ENCODE peak calls at places on chromosomes 11 and 22, in ten cellular contexts. S, Y, A, U, D, H, K, N, P and Z are unnamed samples.

GRCh38 chr11:117993988-117994741 is 8.0 kb downstream of the IL10RA start:
- DNase-seq in S (no peak), Y (no peak), A (peak), U (no peak), D (no peak), H (peak), K (no peak), N (no peak), P (peak), Z (no peak)

GRCh38 chr11:20131744-20132666 is 28.3 kb downstream of the DBX1 start:
- DNase-seq in S (peak), Y (peak), A (peak), U (no peak), D (peak), H (no peak), K (peak), N (peak), P (peak), Z (peak)

GRCh38 chr22:49942565-49943404 is 17.8 kb upstream of the PIM3 start:
- DNase-seq in S (no peak), Y (no peak), A (no peak), U (no peak), D (no peak), H (no peak), K (no peak), N (no peak), P (no peak), Z (no peak)

GRCh38 chr22:20905415-20906386 is 11.5 kb upstream of the CRKL start:
- DNase-seq in S (no peak), Y (no peak), A (no peak), U (no peak), D (no peak), H (no peak), K (no peak), N (no peak), P (no peak), Z (no peak)

GRCh38 chr11:125756050-125756449 is 10.0 kb downstream of the PATE1 start:
- DNase-seq in S (no peak), Y (no peak), A (no peak), U (no peak), D (no peak), H (no peak), K (no peak), N (no peak), P (no peak), Z (no peak)

GRCh38 chr11:30348035-30348434 is 25.1 kb downstream of the ARL14EP start:
- DNase-seq in S (no peak), Y (no peak), A (no peak), U (no peak), D (no peak), H (no peak), K (no peak), N (no peak), P (no peak), Z (no peak)

GRCh38 chr11:6251120-6251733 is 8.4 kb upstream of the CCKBR start:
- DNase-seq in S (peak), Y (peak), A (peak), U (no peak), D (peak), H (peak), K (peak), N (peak), P (peak), Z (peak)

GRCh38 chr22:39943366-39943765 is 16.8 kb upstream of the TMA7B start:
- DNase-seq in S (no peak), Y (no peak), A (no peak), U (no peak), D (no peak), H (no peak), K (no peak), N (no peak), P (no peak), Z (no peak)

GRCh38 chr11:134278356-134278755 is 2.2 kb downstream of the GLB1L3 start:
- DNase-seq in S (no peak), Y (no peak), A (no peak), U (no peak), D (no peak), H (no peak), K (no peak), N (no peak), P (no peak), Z (no peak)

GRCh38 chr11:2377511-2378443 is 667 bp downstream of the CD81 start:
- DNase-seq in S (peak), Y (no peak), A (peak), U (peak), D (peak), H (no peak), K (peak), N (peak), P (peak), Z (peak)
- TF ChIP-seq POLR2A in S (no peak), Y (no peak), A (peak), U (no peak), D (no peak), H (no peak), K (no peak), N (no peak), P (no peak), Z (no peak)

DNA sequence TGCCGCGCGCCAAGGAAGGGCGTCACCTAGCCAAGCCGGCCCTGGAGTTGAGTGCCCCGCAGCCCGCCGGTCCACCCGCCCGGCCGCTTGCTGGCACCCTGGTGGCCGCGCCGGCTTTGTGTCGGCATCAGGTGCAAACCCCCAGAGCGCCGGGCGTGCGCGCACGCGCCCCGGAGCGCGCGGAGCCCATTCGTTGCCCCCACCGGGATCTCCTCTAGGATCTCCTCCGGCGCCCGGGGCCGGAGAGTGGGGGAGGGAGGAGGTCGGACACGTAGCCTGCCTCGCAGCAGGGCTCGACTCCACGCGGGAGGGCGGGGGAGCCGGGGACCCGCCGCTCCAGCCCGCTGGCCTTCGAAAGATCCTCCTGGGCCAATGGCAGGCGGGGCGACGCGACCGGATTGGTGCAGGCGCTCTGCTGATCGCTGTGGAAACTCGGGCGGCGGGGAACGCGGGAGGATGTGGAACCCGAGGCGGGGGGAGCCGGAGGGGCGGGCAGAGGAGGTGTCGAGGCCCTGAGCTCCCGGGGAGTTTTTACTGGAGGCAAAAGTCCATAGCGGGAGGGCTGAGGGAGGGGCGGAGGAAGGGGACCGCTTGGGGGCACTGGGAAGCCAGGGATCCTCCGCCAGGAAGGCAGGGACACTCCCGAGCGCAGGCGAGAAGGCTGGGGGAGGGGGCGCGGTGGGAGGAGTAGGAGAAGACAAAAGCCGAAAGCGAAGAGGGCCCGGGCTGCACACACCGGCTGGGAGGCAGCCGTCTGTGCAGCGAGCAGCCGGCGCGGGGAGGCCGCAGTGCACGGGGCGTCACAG is at the start of gene FADS2:
- DNase-seq in S (peak), Y (peak), A (peak), U (peak), D (peak), H (peak), K (peak), N (peak), P (peak), Z (no peak)
- TF ChIP-seq POLR2A in S (no peak), Y (peak), A (peak), U (no peak), D (peak), H (peak), K (peak), N (no peak), P (no peak), Z (peak)

GRCh38 chr11:130861283-130861682 is 55.0 kb downstream of the SNX19 start:
- DNase-seq in S (no peak), Y (no peak), A (no peak), U (no peak), D (no peak), H (no peak), K (no peak), N (no peak), P (no peak), Z (no peak)

GRCh38 chr11:130859896-130860295 is 56.4 kb downstream of the SNX19 start:
- DNase-seq in S (no peak), Y (no peak), A (no peak), U (no peak), D (no peak), H (no peak), K (no peak), N (no peak), P (no peak), Z (no peak)

GRCh38 chr11:130865091-130865771 is 51.0 kb downstream of the SNX19 start:
- DNase-seq in S (no peak), Y (no peak), A (no peak), U (no peak), D (no peak), H (peak), K (no peak), N (no peak), P (no peak), Z (no peak)

GRCh38 chr11:130865772-130866114 is 50.5 kb downstream of the SNX19 start:
- DNase-seq in S (no peak), Y (no peak), A (no peak), U (no peak), D (no peak), H (peak), K (no peak), N (no peak), P (no peak), Z (no peak)

GRCh38 chr11:130861902-130862552 is 54.3 kb downstream of the SNX19 start:
- DNase-seq in S (peak), Y (peak), A (peak), U (peak), D (peak), H (peak), K (peak), N (peak), P (peak), Z (peak)
- TF ChIP-seq POLR2A in S (no peak), Y (no peak), A (no peak), U (no peak), D (no peak), H (no peak), K (no peak), N (no peak), P (no peak), Z (no peak)

GRCh38 chr11:89491141-89491690 is at the start of gene NOX4:
- DNase-seq in S (peak), Y (no peak), A (peak), U (peak), D (no peak), H (peak), K (no peak), N (peak), P (peak), Z (no peak)
- TF ChIP-seq POLR2A in S (peak), Y (no peak), A (no peak), U (no peak), D (no peak), H (no peak), K (no peak), N (no peak), P (no peak), Z (no peak)

DNA sequence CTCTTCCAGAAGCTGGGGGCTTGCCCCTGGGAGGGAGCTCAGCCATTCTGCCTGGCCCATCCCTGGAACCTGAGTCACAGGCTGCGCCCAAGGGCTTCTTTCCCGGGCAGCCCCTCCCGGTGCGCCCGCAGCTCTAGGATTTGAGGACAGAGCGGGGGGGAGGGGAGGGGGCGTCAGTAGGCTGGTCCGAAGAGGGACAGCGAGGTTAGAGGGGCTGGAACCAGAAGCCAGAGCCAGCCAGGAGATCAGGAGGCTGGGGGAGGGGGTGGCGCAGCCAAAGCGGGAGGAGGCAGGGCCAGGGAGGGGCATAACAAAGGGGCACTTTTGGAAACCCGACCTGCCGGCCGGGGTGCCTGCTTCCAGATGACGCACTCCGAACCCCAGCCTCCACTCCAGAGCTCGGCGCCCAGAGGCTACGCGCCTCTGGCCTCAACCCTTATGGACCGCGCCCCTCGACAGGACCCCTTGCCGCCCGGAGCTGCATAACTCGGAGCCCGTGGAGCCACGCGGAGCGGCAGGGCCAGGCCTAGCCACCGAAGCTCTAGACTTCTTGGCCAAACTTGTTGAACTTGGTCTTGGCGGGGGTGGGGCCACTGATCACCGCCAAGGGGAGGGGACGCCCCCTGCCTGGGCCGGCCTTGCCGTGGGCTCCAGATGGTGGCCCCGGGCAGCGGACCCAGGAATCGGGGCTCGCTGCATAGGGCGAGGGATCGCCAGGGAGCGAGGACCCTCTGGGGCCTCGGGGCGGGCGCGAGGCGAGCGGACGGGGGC is 744 bp downstream of the PACSIN3 start:
- DNase-seq in S (peak), Y (no peak), A (peak), U (peak), D (no peak), H (peak), K (no peak), N (peak), P (no peak), Z (no peak)
- TF ChIP-seq POLR2A in S (no peak), Y (no peak), A (peak), U (no peak), D (no peak), H (peak), K (no peak), N (no peak), P (no peak), Z (no peak)

DNA sequence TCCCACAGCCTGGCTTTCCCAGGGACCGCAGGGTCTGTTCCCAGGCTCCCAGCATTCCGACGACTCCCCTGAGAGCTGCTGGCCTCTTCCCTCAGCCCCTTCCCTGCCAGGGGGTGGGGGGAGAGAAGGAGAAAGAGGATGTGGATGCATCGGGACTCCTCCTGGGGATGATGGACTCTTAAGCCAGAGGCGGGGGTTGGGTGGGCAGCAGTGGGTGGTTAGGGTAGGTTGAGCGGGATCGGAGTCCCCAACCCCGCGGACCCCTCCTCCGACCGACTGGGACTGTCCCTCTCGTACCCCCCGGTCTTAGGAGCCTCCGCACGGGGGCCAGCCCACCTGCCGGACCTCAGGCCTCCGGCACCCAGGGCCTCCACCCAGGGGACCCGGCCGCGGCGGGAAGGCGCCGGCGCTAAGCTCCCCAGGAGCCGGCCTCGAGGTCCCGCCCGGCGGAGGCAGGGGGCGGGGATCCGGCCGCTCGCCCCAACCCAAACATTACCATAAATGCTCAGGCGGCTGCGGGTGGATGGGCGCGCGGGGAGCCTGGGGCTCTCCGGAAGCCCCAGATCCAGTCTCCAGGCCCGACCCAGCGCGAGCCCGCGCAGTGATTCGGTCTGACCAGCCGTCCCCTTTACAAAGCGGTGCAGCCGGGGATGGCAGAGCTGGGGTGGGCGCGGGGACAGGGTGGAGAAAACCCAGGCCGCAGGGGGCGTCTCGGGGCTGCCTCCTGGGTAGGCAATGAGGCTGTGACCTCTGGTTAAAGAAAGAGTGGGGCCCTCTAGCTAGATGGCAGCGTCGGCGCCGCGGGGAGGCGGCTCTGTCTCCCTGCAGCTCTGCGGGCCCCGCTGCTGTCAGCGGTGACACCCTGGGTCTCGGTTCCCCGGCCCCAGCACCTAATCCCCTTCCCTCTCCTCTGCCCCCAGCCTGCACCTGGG is 3.9 kb upstream of the MCAM start:
- DNase-seq in S (peak), Y (peak), A (no peak), U (peak), D (no peak), H (no peak), K (peak), N (peak), P (peak), Z (no peak)
- TF ChIP-seq POLR2A in S (peak), Y (peak), A (peak), U (no peak), D (no peak), H (peak), K (peak), N (no peak), P (no peak), Z (no peak)